ENCODE peak calls at places on chromosome 7, in four cellular contexts. H is endodermal cell, N is activated B cell treated with CpG ODN at 0.5 μM for 24 hours, R is cardiac muscle cell. F is an unnamed sample.

GRCh38 chr7:159026271-159027047 is 118.2 kb downstream of the VIPR2 start:
- DNase-seq in N (no peak), R (no peak), H (peak), F (no peak)

GRCh38 chr7:32506266-32507054 is 11.2 kb downstream of the AVL9 start:
- DNase-seq in H (no peak), N (no peak), R (peak), F (no peak)

GRCh38 chr7:141477866-141478265 is 73.3 kb upstream of the AGK start:
- DNase-seq in N (no peak), R (no peak), H (no peak), F (no peak)

GRCh38 chr7:95420996-95421846 is 13.6 kb downstream of the PON2 start:
- DNase-seq in N (no peak), R (peak), H (no peak), F (no peak)

GRCh38 chr7:127644484-127644883 is 7.5 kb upstream of the SND1 start:
- DNase-seq in H (no peak), R (peak), N (no peak), F (no peak)

GRCh38 chr7:139716156-139716942 is 61.4 kb downstream of the HIPK2 start:
- DNase-seq in R (no peak), N (no peak), H (peak), F (no peak)

GRCh38 chr7:107931740-107932515 is 40.9 kb downstream of the DLD start:
- DNase-seq in N (no peak), H (peak), R (peak), F (no peak)

GRCh38 chr7:156639426-156640256 is 933 bp upstream of the RNF32 start:
- DNase-seq in N (no peak), R (peak), H (no peak), F (no peak)

GRCh38 chr7:106797937-106798336 is 67.1 kb upstream of the PIK3CG start:
- DNase-seq in R (no peak), H (no peak), N (no peak), F (no peak)

GRCh38 chr7:37916673-37917660 is at the start of gene SFRP4:
- DNase-seq in R (peak), N (no peak), H (peak), F (no peak)

GRCh38 chr7:36794689-36795088 is 70.4 kb upstream of the AOAH start:
- DNase-seq in R (peak), N (no peak), H (peak), F (no peak)

GRCh38 chr7:143285454-143285756 is 647 bp downstream of the TMEM139 start:
- DNase-seq in R (no peak), N (no peak), H (no peak), F (no peak)

GRCh38 chr7:93544686-93545085 is 29.8 kb downstream of the CALCR start:
- DNase-seq in H (no peak), R (no peak), N (no peak), F (no peak)

GRCh38 chr7:45514944-45515343 is 59.2 kb upstream of the ADCY1 start:
- DNase-seq in R (no peak), N (no peak), H (no peak), F (no peak)

GRCh38 chr7:158468700-158469296 is 118.8 kb downstream of the PTPRN2 start:
- DNase-seq in H (no peak), R (no peak), N (no peak), F (no peak)

GRCh38 chr7:77866791-77867190 is 68.2 kb downstream of the PHTF2 start:
- DNase-seq in H (no peak), R (peak), N (no peak), F (no peak)

GRCh38 chr7:96674565-96674964 is 35.1 kb downstream of the SEM1 start:
- DNase-seq in H (no peak), R (peak), N (no peak), F (no peak)

GRCh38 chr7:50496541-50496940 is 46.4 kb upstream of the FIGNL1 start:
- DNase-seq in R (no peak), H (no peak), N (no peak), F (no peak)

GRCh38 chr7:55144333-55144954 is 125.6 kb downstream of the EGFR start:
- DNase-seq in H (peak), N (no peak), R (no peak), F (no peak)

GRCh38 chr7:69736411-69736810 is 138.1 kb downstream of the AUTS2 start:
- DNase-seq in H (no peak), R (no peak), N (no peak), F (no peak)

GRCh38 chr7:11784808-11785536 is 47.0 kb downstream of the THSD7A start:
- DNase-seq in H (no peak), R (no peak), N (no peak), F (no peak)

GRCh38 chr7:29300649-29301048 is 106.1 kb downstream of the CHN2 start:
- DNase-seq in R (peak), H (no peak), N (no peak), F (no peak)

GRCh38 chr7:147524726-147525245 is 1065.8 kb upstream of the C7orf33 start:
- DNase-seq in H (no peak), N (no peak), R (no peak), F (no peak)

GRCh38 chr7:132275384-132275783 is 300.9 kb downstream of the PLXNA4 start:
- DNase-seq in H (no peak), R (no peak), N (no peak), F (no peak)

GRCh38 chr7:26525413-26526287 is 234.0 kb downstream of the SNX10 start:
- DNase-seq in R (no peak), H (no peak), N (no peak), F (no peak)

GRCh38 chr7:140621326-140622035 is 19.1 kb downstream of the DENND2A start:
- DNase-seq in R (no peak), N (no peak), H (no peak), F (no peak)

GRCh38 chr7:46424934-46425333 is 503.9 kb upstream of the IGFBP3 start:
- DNase-seq in N (no peak), R (peak), H (no peak), F (no peak)

GRCh38 chr7:128004623-128005022 is 26.6 kb downstream of the LRRC4 start:
- DNase-seq in H (no peak), N (no peak), R (no peak), F (no peak)

GRCh38 chr7:106840342-106840741 is 24.7 kb upstream of the PIK3CG start:
- DNase-seq in R (peak), N (no peak), H (peak), F (no peak)

GRCh38 chr7:113444281-113444680 is 325.9 kb upstream of the SMIM30 start:
- DNase-seq in N (no peak), R (no peak), H (no peak), F (no peak)

GRCh38 chr7:153422291-153423189 is 629.7 kb upstream of the DPP6 start:
- DNase-seq in N (no peak), R (no peak), H (no peak), F (no peak)

GRCh38 chr7:133354546-133355324 is 101.9 kb downstream of the EXOC4 start:
- DNase-seq in R (peak), H (no peak), N (no peak), F (no peak)

GRCh38 chr7:128410092-128410665 is 397 bp upstream of the IMPDH1 start:
- DNase-seq in N (peak), R (peak), H (peak), F (no peak)

GRCh38 chr7:124765401-124766352 is at the start of gene GPR37:
- DNase-seq in R (peak), N (no peak), H (peak), F (peak)
- TF ChIP-seq CTCF in R (no peak), N (no peak), H (peak), F (peak)

GRCh38 chr7:151856098-151856497 is 20.8 kb downstream of the PRKAG2 start:
- DNase-seq in N (no peak), R (no peak), H (no peak), F (no peak)
- TF ChIP-seq CTCF in N (no peak), R (no peak), H (peak), F (no peak)

GRCh38 chr7:41900532-41900931 is 197.6 kb upstream of the INHBA start:
- DNase-seq in H (no peak), R (no peak), N (no peak), F (no peak)
- TF ChIP-seq CTCF in H (peak), R (no peak), N (no peak), F (no peak)

GRCh38 chr7:99403764-99404163 is 4.6 kb downstream of the PDAP1 start:
- DNase-seq in H (no peak), R (no peak), N (no peak), F (no peak)
- TF ChIP-seq CTCF in H (no peak), R (no peak), N (no peak), F (no peak)

DNA sequence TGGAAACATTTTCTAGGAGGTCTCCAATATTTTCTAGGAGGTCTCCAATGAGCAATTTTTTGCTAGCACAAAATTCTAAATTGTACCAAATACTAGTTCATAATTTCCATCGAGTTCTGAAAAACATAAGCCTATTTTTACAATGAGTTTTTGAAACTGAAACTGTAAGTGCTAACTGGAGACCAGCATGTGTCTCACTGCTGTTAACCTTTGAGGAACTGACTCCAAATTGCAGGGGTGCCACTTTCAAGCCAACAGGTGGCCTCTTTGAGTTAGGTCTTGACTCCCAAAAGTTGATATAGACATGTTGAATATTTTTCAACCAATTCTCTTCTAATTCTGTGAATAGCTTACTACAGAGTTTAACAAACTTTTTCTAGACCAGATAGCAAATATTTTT is 58.8 kb downstream of the CAV1 start:
- DNase-seq in H (no peak), R (no peak), N (no peak), F (no peak)
- TF ChIP-seq CTCF in H (no peak), R (no peak), N (no peak), F (no peak)

DNA sequence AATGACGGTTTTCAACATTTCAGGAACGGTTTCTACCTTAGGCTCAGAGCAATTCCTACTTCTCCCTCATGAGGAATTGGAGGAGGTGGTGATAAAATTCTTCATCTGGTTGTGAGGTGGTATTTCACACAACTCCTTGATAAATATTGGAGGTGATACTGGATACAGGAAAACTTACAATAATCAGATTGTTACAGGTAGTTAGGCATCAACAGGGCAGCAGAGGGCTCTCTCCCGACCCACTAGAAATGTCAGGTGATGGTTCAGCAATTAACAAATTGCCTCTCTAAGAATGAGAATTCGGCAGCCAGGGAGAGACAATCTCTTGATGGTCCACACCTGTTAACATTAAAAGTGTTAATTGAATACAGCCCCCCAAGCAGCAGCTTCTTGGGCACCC is 22.6 kb downstream of the ZNF786 start:
- DNase-seq in H (no peak), N (no peak), R (no peak), F (no peak)
- TF ChIP-seq CTCF in H (peak), N (no peak), R (no peak), F (no peak)